ENCODE peak calls at places on chromosomes 16 and 17, in five cellular contexts. One of them, this sample, is unnamed.

GRCh38 chr17:57940217-57940616 is 15.0 kb downstream of the CUEDC1 start:
- DNase-seq in psoas muscle: peak; percentile 36
- DNase-seq in NCI-H748 treated with DMSO at 0.1 percent for 48 hours: no peak
- DNase-seq in GM04503: no peak
- DNase-seq in stimulated activated CD4-positive, alpha-beta T cell treated with anti-CD3 and anti-CD28 coated beads, Interleukin-4, amount 100 ng/mL, for 48 hours: no peak
- DNase-seq in this sample: no peak

GRCh38 chr17:68771867-68772515 is 170.8 kb upstream of the FAM20A start:
- DNase-seq in psoas muscle: no peak
- DNase-seq in NCI-H748 treated with DMSO at 0.1 percent for 48 hours: peak; percentile 48
- DNase-seq in GM04503: peak; percentile 35
- DNase-seq in stimulated activated CD4-positive, alpha-beta T cell treated with anti-CD3 and anti-CD28 coated beads, Interleukin-4, amount 100 ng/mL, for 48 hours: no peak
- DNase-seq in this sample: peak; percentile 82

GRCh38 chr16:65975049-65975708 is 391.3 kb upstream of the CDH5 start:
- DNase-seq in psoas muscle: no peak
- DNase-seq in NCI-H748 treated with DMSO at 0.1 percent for 48 hours: no peak
- DNase-seq in GM04503: peak; percentile 12
- DNase-seq in stimulated activated CD4-positive, alpha-beta T cell treated with anti-CD3 and anti-CD28 coated beads, Interleukin-4, amount 100 ng/mL, for 48 hours: no peak
- DNase-seq in this sample: peak; percentile 78

GRCh38 chr16:10895053-10895946 is 18.3 kb downstream of the CIITA start:
- DNase-seq in psoas muscle: peak; percentile 62
- DNase-seq in NCI-H748 treated with DMSO at 0.1 percent for 48 hours: no peak
- DNase-seq in GM04503: no peak
- DNase-seq in stimulated activated CD4-positive, alpha-beta T cell treated with anti-CD3 and anti-CD28 coated beads, Interleukin-4, amount 100 ng/mL, for 48 hours: peak; percentile 45
- DNase-seq in this sample: peak; percentile 58

GRCh38 chr17:33435716-33436301 is 142.7 kb upstream of the ASIC2 start:
- DNase-seq in psoas muscle: no peak
- DNase-seq in NCI-H748 treated with DMSO at 0.1 percent for 48 hours: no peak
- DNase-seq in GM04503: no peak
- DNase-seq in stimulated activated CD4-positive, alpha-beta T cell treated with anti-CD3 and anti-CD28 coated beads, Interleukin-4, amount 100 ng/mL, for 48 hours: no peak
- DNase-seq in this sample: peak; percentile 26

GRCh38 chr17:3710951-3711383 is 12.7 kb upstream of the HASPIN start:
- DNase-seq in psoas muscle: no peak
- DNase-seq in NCI-H748 treated with DMSO at 0.1 percent for 48 hours: no peak
- DNase-seq in GM04503: no peak
- DNase-seq in stimulated activated CD4-positive, alpha-beta T cell treated with anti-CD3 and anti-CD28 coated beads, Interleukin-4, amount 100 ng/mL, for 48 hours: peak; percentile 42
- DNase-seq in this sample: peak; percentile 43

GRCh38 chr17:45225964-45226530 is 4.4 kb downstream of the FMNL1 start:
- DNase-seq in psoas muscle: peak; percentile 76
- DNase-seq in NCI-H748 treated with DMSO at 0.1 percent for 48 hours: no peak
- DNase-seq in GM04503: no peak
- DNase-seq in stimulated activated CD4-positive, alpha-beta T cell treated with anti-CD3 and anti-CD28 coated beads, Interleukin-4, amount 100 ng/mL, for 48 hours: peak; percentile 91
- DNase-seq in this sample: no peak

GRCh38 chr16:8963825-8964441 is at the start of gene USP7:
- DNase-seq in psoas muscle: peak; percentile 97
- DNase-seq in NCI-H748 treated with DMSO at 0.1 percent for 48 hours: peak; percentile 44
- DNase-seq in GM04503: peak; percentile 37
- DNase-seq in stimulated activated CD4-positive, alpha-beta T cell treated with anti-CD3 and anti-CD28 coated beads, Interleukin-4, amount 100 ng/mL, for 48 hours: peak; percentile 85
- DNase-seq in this sample: peak; percentile 98

GRCh38 chr17:33233855-33234228 is 59.3 kb downstream of the ASIC2 start:
- DNase-seq in psoas muscle: no peak
- DNase-seq in NCI-H748 treated with DMSO at 0.1 percent for 48 hours: no peak
- DNase-seq in GM04503: no peak
- DNase-seq in stimulated activated CD4-positive, alpha-beta T cell treated with anti-CD3 and anti-CD28 coated beads, Interleukin-4, amount 100 ng/mL, for 48 hours: no peak
- DNase-seq in this sample: peak; percentile 17

GRCh38 chr17:78409191-78409621 is 30.8 kb downstream of the PGS1 start:
- DNase-seq in psoas muscle: no peak
- DNase-seq in NCI-H748 treated with DMSO at 0.1 percent for 48 hours: peak; percentile 67
- DNase-seq in GM04503: no peak
- DNase-seq in stimulated activated CD4-positive, alpha-beta T cell treated with anti-CD3 and anti-CD28 coated beads, Interleukin-4, amount 100 ng/mL, for 48 hours: no peak
- DNase-seq in this sample: no peak

GRCh38 chr16:1458977-1459341 is 14.6 kb upstream of the CCDC154 start:
- DNase-seq in psoas muscle: no peak
- DNase-seq in NCI-H748 treated with DMSO at 0.1 percent for 48 hours: no peak
- DNase-seq in GM04503: no peak
- DNase-seq in stimulated activated CD4-positive, alpha-beta T cell treated with anti-CD3 and anti-CD28 coated beads, Interleukin-4, amount 100 ng/mL, for 48 hours: no peak
- DNase-seq in this sample: no peak

GRCh38 chr17:80688994-80689635 is 144.5 kb downstream of the RPTOR start:
- DNase-seq in psoas muscle: no peak
- DNase-seq in NCI-H748 treated with DMSO at 0.1 percent for 48 hours: no peak
- DNase-seq in GM04503: no peak
- DNase-seq in stimulated activated CD4-positive, alpha-beta T cell treated with anti-CD3 and anti-CD28 coated beads, Interleukin-4, amount 100 ng/mL, for 48 hours: no peak
- DNase-seq in this sample: no peak

GRCh38 chr17:9209781-9210370 is 188.6 kb downstream of the NTN1 start:
- DNase-seq in psoas muscle: no peak
- DNase-seq in NCI-H748 treated with DMSO at 0.1 percent for 48 hours: no peak
- DNase-seq in GM04503: no peak
- DNase-seq in stimulated activated CD4-positive, alpha-beta T cell treated with anti-CD3 and anti-CD28 coated beads, Interleukin-4, amount 100 ng/mL, for 48 hours: no peak
- DNase-seq in this sample: no peak

GRCh38 chr17:30823425-30823824 is 1.1 kb downstream of the CRLF3 start:
- DNase-seq in psoas muscle: no peak
- DNase-seq in NCI-H748 treated with DMSO at 0.1 percent for 48 hours: no peak
- DNase-seq in GM04503: no peak
- DNase-seq in stimulated activated CD4-positive, alpha-beta T cell treated with anti-CD3 and anti-CD28 coated beads, Interleukin-4, amount 100 ng/mL, for 48 hours: no peak
- DNase-seq in this sample: no peak

GRCh38 chr17:78613423-78613822 is 36.2 kb upstream of the DNAH17 start:
- DNase-seq in psoas muscle: no peak
- DNase-seq in NCI-H748 treated with DMSO at 0.1 percent for 48 hours: no peak
- DNase-seq in GM04503: no peak
- DNase-seq in stimulated activated CD4-positive, alpha-beta T cell treated with anti-CD3 and anti-CD28 coated beads, Interleukin-4, amount 100 ng/mL, for 48 hours: no peak
- DNase-seq in this sample: no peak

GRCh38 chr16:17229766-17230165 is 241.0 kb downstream of the XYLT1 start:
- DNase-seq in psoas muscle: no peak
- DNase-seq in NCI-H748 treated with DMSO at 0.1 percent for 48 hours: no peak
- DNase-seq in GM04503: no peak
- DNase-seq in stimulated activated CD4-positive, alpha-beta T cell treated with anti-CD3 and anti-CD28 coated beads, Interleukin-4, amount 100 ng/mL, for 48 hours: no peak
- DNase-seq in this sample: peak; percentile 37

GRCh38 chr17:80957461-80957941 is 34.1 kb upstream of the CHMP6 start:
- DNase-seq in psoas muscle: peak; percentile 43
- DNase-seq in NCI-H748 treated with DMSO at 0.1 percent for 48 hours: no peak
- DNase-seq in GM04503: no peak
- DNase-seq in stimulated activated CD4-positive, alpha-beta T cell treated with anti-CD3 and anti-CD28 coated beads, Interleukin-4, amount 100 ng/mL, for 48 hours: no peak
- DNase-seq in this sample: no peak

GRCh38 chr17:77936881-77937280 is 21.6 kb upstream of the TNRC6C start:
- DNase-seq in psoas muscle: no peak
- DNase-seq in NCI-H748 treated with DMSO at 0.1 percent for 48 hours: no peak
- DNase-seq in GM04503: no peak
- DNase-seq in stimulated activated CD4-positive, alpha-beta T cell treated with anti-CD3 and anti-CD28 coated beads, Interleukin-4, amount 100 ng/mL, for 48 hours: no peak
- DNase-seq in this sample: no peak

GRCh38 chr17:74466111-74466784 is at the start of gene CD300A:
- DNase-seq in psoas muscle: peak; percentile 67
- DNase-seq in NCI-H748 treated with DMSO at 0.1 percent for 48 hours: no peak
- DNase-seq in GM04503: no peak
- DNase-seq in stimulated activated CD4-positive, alpha-beta T cell treated with anti-CD3 and anti-CD28 coated beads, Interleukin-4, amount 100 ng/mL, for 48 hours: no peak
- DNase-seq in this sample: no peak

GRCh38 chr16:4979736-4980660 is 21.9 kb downstream of the SEC14L5 start:
- DNase-seq in psoas muscle: no peak
- DNase-seq in NCI-H748 treated with DMSO at 0.1 percent for 48 hours: no peak
- DNase-seq in GM04503: no peak
- DNase-seq in stimulated activated CD4-positive, alpha-beta T cell treated with anti-CD3 and anti-CD28 coated beads, Interleukin-4, amount 100 ng/mL, for 48 hours: no peak
- DNase-seq in this sample: no peak

GRCh38 chr16:82585675-82586074 is 41.1 kb upstream of the CDH13 start:
- DNase-seq in psoas muscle: no peak
- DNase-seq in NCI-H748 treated with DMSO at 0.1 percent for 48 hours: no peak
- DNase-seq in GM04503: no peak
- DNase-seq in stimulated activated CD4-positive, alpha-beta T cell treated with anti-CD3 and anti-CD28 coated beads, Interleukin-4, amount 100 ng/mL, for 48 hours: no peak
- DNase-seq in this sample: peak; percentile 85

GRCh38 chr16:30561212-30561816 is 3.1 kb upstream of the ZNF764 start:
- DNase-seq in psoas muscle: peak; percentile 68
- DNase-seq in NCI-H748 treated with DMSO at 0.1 percent for 48 hours: no peak
- DNase-seq in GM04503: no peak
- DNase-seq in stimulated activated CD4-positive, alpha-beta T cell treated with anti-CD3 and anti-CD28 coated beads, Interleukin-4, amount 100 ng/mL, for 48 hours: no peak
- DNase-seq in this sample: no peak

GRCh38 chr17:58534901-58535421 is 20.5 kb upstream of the MTMR4 start:
- DNase-seq in psoas muscle: no peak
- DNase-seq in NCI-H748 treated with DMSO at 0.1 percent for 48 hours: no peak
- DNase-seq in GM04503: no peak
- DNase-seq in stimulated activated CD4-positive, alpha-beta T cell treated with anti-CD3 and anti-CD28 coated beads, Interleukin-4, amount 100 ng/mL, for 48 hours: no peak
- DNase-seq in this sample: peak; percentile 80

GRCh38 chr17:3475812-3476686 is at the start of gene ASPA:
- DNase-seq in psoas muscle: no peak
- DNase-seq in NCI-H748 treated with DMSO at 0.1 percent for 48 hours: no peak
- DNase-seq in GM04503: peak; percentile 8
- DNase-seq in stimulated activated CD4-positive, alpha-beta T cell treated with anti-CD3 and anti-CD28 coated beads, Interleukin-4, amount 100 ng/mL, for 48 hours: no peak
- DNase-seq in this sample: peak; percentile 47

GRCh38 chr16:67801889-67802288 is 4.5 kb downstream of the RANBP10 start:
- DNase-seq in psoas muscle: no peak
- DNase-seq in NCI-H748 treated with DMSO at 0.1 percent for 48 hours: no peak
- DNase-seq in GM04503: no peak
- DNase-seq in stimulated activated CD4-positive, alpha-beta T cell treated with anti-CD3 and anti-CD28 coated beads, Interleukin-4, amount 100 ng/mL, for 48 hours: no peak
- DNase-seq in this sample: no peak

GRCh38 chr17:48718162-48718780 is 4.0 kb downstream of the PRAC1 start:
- DNase-seq in psoas muscle: no peak
- DNase-seq in NCI-H748 treated with DMSO at 0.1 percent for 48 hours: no peak
- DNase-seq in GM04503: no peak
- DNase-seq in stimulated activated CD4-positive, alpha-beta T cell treated with anti-CD3 and anti-CD28 coated beads, Interleukin-4, amount 100 ng/mL, for 48 hours: no peak
- DNase-seq in this sample: no peak

GRCh38 chr16:66508914-66509496 is 40.9 kb downstream of the TK2 start:
- DNase-seq in psoas muscle: no peak
- DNase-seq in NCI-H748 treated with DMSO at 0.1 percent for 48 hours: no peak
- DNase-seq in GM04503: no peak
- DNase-seq in stimulated activated CD4-positive, alpha-beta T cell treated with anti-CD3 and anti-CD28 coated beads, Interleukin-4, amount 100 ng/mL, for 48 hours: no peak
- DNase-seq in this sample: no peak